ENCODE peak calls at places on chromosome 3, in seven cellular contexts. S is activated gamma-delta T cell treated with anti-CD3 and anti-CD28 coated beads, Interleukin-2, amount 50 U/mL, for 16 hours; K is trophoblast cell; E is EL; W is M059J; T is NCI-H345; Z is sigmoid colon. U is an unnamed sample.
A peak's percentile ranks its signal among the peaks of the same experiment; 100 is the strongest.

GRCh38 chr3:10322355-10322715 is 1.4 kb upstream of the SEC13 start:
- DNase-seq in W (no peak), E (peak; percentile 36), K (peak; percentile 5), Z (no peak), S (no peak), T (peak; percentile 3), U (no peak)

GRCh38 chr3:39405687-39406367 is 693 bp upstream of the RPSA start:
- DNase-seq in W (no peak), Z (no peak), T (no peak), K (no peak), E (no peak), S (no peak), U (no peak)

GRCh38 chr3:12906141-12906915 is 65.0 kb upstream of the RPL32 start:
- DNase-seq in K (no peak), W (no peak), T (no peak), E (no peak), Z (no peak), S (no peak), U (no peak)

GRCh38 chr3:5013021-5013906 is 34.0 kb downstream of the BHLHE40 start:
- DNase-seq in W (peak; percentile 79), K (no peak), T (no peak), E (peak; percentile 62), S (no peak), Z (peak; percentile 52), U (no peak)

GRCh38 chr3:187255314-187255713 is 36.2 kb downstream of the MASP1 start:
- DNase-seq in Z (no peak), K (no peak), S (no peak), W (no peak), E (no peak), T (no peak), U (no peak)

GRCh38 chr3:48598323-48599076 is 3.4 kb upstream of the COL7A1 start:
- DNase-seq in Z (no peak), E (peak; percentile 97), S (no peak), T (no peak), W (peak; percentile 96), K (peak; percentile 91), U (peak; percentile 92)

GRCh38 chr3:166498439-166498838 is 661.2 kb upstream of the BCHE start:
- DNase-seq in K (no peak), W (peak; percentile 18), Z (no peak), T (no peak), S (no peak), E (no peak), U (no peak)

GRCh38 chr3:124792341-124793034 is 62.2 kb downstream of the UMPS start:
- DNase-seq in T (no peak), K (no peak), W (no peak), S (no peak), E (no peak), Z (no peak), U (no peak)

GRCh38 chr3:108053025-108053424 is 37.8 kb downstream of the CD47 start:
- DNase-seq in W (no peak), Z (no peak), S (no peak), T (no peak), K (peak; percentile 59), E (no peak), U (no peak)

GRCh38 chr3:65556934-65557577 is 481.7 kb downstream of the MAGI1 start:
- DNase-seq in K (no peak), Z (no peak), T (no peak), E (no peak), S (no peak), W (no peak), U (no peak)

GRCh38 chr3:129975332-129976090 is 991 bp downstream of the TRH start:
- DNase-seq in W (no peak), K (no peak), S (no peak), E (no peak), T (no peak), Z (no peak), U (peak; percentile 37)

GRCh38 chr3:99658274-99658673 is 19.9 kb downstream of the COL8A1 start:
- DNase-seq in Z (no peak), S (no peak), K (no peak), W (peak; percentile 64), E (no peak), T (no peak), U (no peak)

GRCh38 chr3:183253961-183254815 is 1.1 kb downstream of the B3GNT5 start:
- DNase-seq in S (no peak), E (peak; percentile 33), K (peak; percentile 56), T (peak; percentile 48), Z (peak; percentile 65), W (peak; percentile 43), U (peak; percentile 36)

GRCh38 chr3:64341355-64341754 is 116.1 kb upstream of the PRICKLE2 start:
- DNase-seq in E (peak; percentile 39), K (no peak), W (no peak), Z (no peak), T (no peak), S (no peak), U (no peak)

GRCh38 chr3:194487289-194488006 is 646 bp upstream of the ATP13A3 start:
- DNase-seq in W (peak; percentile 46), T (peak; percentile 23), E (peak; percentile 56), Z (peak; percentile 74), S (peak; percentile 9), K (peak; percentile 83), U (no peak)

GRCh38 chr3:179336345-179336929 is 11.1 kb upstream of the MFN1 start:
- DNase-seq in T (no peak), K (peak; percentile 93), E (no peak), S (no peak), W (no peak), Z (no peak), U (no peak)

GRCh38 chr3:50473768-50474167 is 29.7 kb downstream of the CACNA2D2 start:
- DNase-seq in S (no peak), W (no peak), Z (no peak), T (no peak), E (no peak), K (no peak), U (no peak)